ENCODE peak calls at places on chromosome 15, in four cellular contexts. N is transverse colon, J is SK-N-SH, M is HepG2. W is an unnamed sample.

GRCh38 chr15:27686376-27686775 is 412.7 kb downstream of the OCA2 start:
- DNase-seq in N (no peak), J (no peak), M (no peak), W (no peak)

GRCh38 chr15:84702961-84703482 is 12.9 kb downstream of the SEC11A start:
- DNase-seq in N (peak), J (no peak), M (no peak), W (no peak)

GRCh38 chr15:70065006-70065722 is 32.6 kb downstream of the TLE3 start:
- DNase-seq in N (peak), J (no peak), M (no peak), W (peak)

GRCh38 chr15:58313304-58313703 is 118.5 kb upstream of the LIPC start:
- DNase-seq in N (no peak), J (no peak), M (no peak), W (no peak)

GRCh38 chr15:101025896-101026631 is 106.9 kb downstream of the LRRK1 start:
- DNase-seq in N (peak), J (no peak), M (no peak), W (no peak)

GRCh38 chr15:38076806-38077205 is 142.4 kb downstream of the TMCO5A start:
- DNase-seq in N (no peak), J (no peak), M (no peak), W (no peak)

GRCh38 chr15:73244333-73244732 is 124.4 kb downstream of the HCN4 start:
- DNase-seq in N (no peak), J (peak), M (peak), W (no peak)

GRCh38 chr15:38042707-38043445 is 108.4 kb downstream of the TMCO5A start:
- DNase-seq in N (no peak), J (no peak), M (no peak), W (peak)

GRCh38 chr15:69468241-69469121 is 15.9 kb downstream of the RPLP1 start:
- DNase-seq in N (peak), J (peak), M (no peak), W (no peak)

GRCh38 chr15:97968380-97968779 is 7.9 kb downstream of the ARRDC4 start:
- DNase-seq in N (no peak), J (no peak), M (no peak), W (no peak)

GRCh38 chr15:83209333-83209732 is 1.7 kb upstream of the HDGFL3 start:
- DNase-seq in N (no peak), J (no peak), M (peak), W (no peak)

GRCh38 chr15:63752075-63752684 is 81.6 kb downstream of the HERC1 start:
- DNase-seq in N (peak), J (peak), M (peak), W (no peak)

GRCh38 chr15:86082619-86083377 is 3.1 kb downstream of the AGBL1 start:
- DNase-seq in N (no peak), J (peak), M (no peak), W (no peak)

GRCh38 chr15:47484119-47484518 is 233.2 kb upstream of the SEMA6D start:
- DNase-seq in N (no peak), J (no peak), M (no peak), W (no peak)

GRCh38 chr15:83905874-83906273 is 252.0 kb downstream of the ADAMTSL3 start:
- DNase-seq in N (no peak), J (no peak), M (no peak), W (no peak)

GRCh38 chr15:93239993-93240392 is 151.0 kb upstream of the RGMA start:
- DNase-seq in N (no peak), J (no peak), M (no peak), W (no peak)

GRCh38 chr15:48653913-48654630 is 8.6 kb upstream of the FBN1 start:
- DNase-seq in N (no peak), J (no peak), M (no peak), W (no peak)

GRCh38 chr15:83092309-83092976 is 15.0 kb upstream of the TM6SF1 start:
- DNase-seq in N (peak), J (no peak), M (no peak), W (peak)

GRCh38 chr15:85762756-85763127 is 32.0 kb downstream of the KLHL25 start:
- DNase-seq in N (no peak), J (no peak), M (no peak), W (no peak)

GRCh38 chr15:45431502-45431901 is 53.2 kb upstream of the GATM start:
- DNase-seq in N (peak), J (no peak), M (no peak), W (no peak)

GRCh38 chr15:51649659-51650521 is 27.3 kb upstream of the DMXL2 start:
- DNase-seq in N (peak), J (peak), M (peak), W (no peak)

GRCh38 chr15:58678683-58679082 is 70.8 kb downstream of the ADAM10 start:
- DNase-seq in N (no peak), J (no peak), M (no peak), W (no peak)

GRCh38 chr15:25171856-25172687 is 217.3 kb downstream of the SNRPN start:
- DNase-seq in N (no peak), J (no peak), M (no peak), W (no peak)

GRCh38 chr15:78968539-78969271 is 23.9 kb upstream of the CTSH start:
- DNase-seq in N (no peak), J (no peak), M (no peak), W (no peak)

GRCh38 chr15:59999558-60000112 is 4.5 kb upstream of the FOXB1 start:
- DNase-seq in N (no peak), J (peak), M (no peak), W (no peak)

GRCh38 chr15:52496776-52497470 is 31.8 kb downstream of the MYO5A start:
- DNase-seq in N (no peak), J (no peak), M (no peak), W (no peak)

GRCh38 chr15:50262533-50262932 is 3.0 kb downstream of the HDC start:
- DNase-seq in N (peak), J (no peak), M (no peak), W (no peak)

GRCh38 chr15:55221090-55222011 is 24.6 kb upstream of the RSL24D1 start:
- DNase-seq in N (no peak), J (no peak), M (peak), W (no peak)

GRCh38 chr15:44812029-44812517 is 75.7 kb downstream of the TRIM69 start:
- DNase-seq in N (peak), J (no peak), M (peak), W (no peak)

GRCh38 chr15:64536244-64536836 is 76.0 kb downstream of the ZNF609 start:
- DNase-seq in N (no peak), J (no peak), M (peak), W (no peak)

GRCh38 chr15:64426845-64427465 is 33.4 kb upstream of the ZNF609 start:
- DNase-seq in N (no peak), J (no peak), M (peak), W (no peak)

GRCh38 chr15:85646538-85647091 is 148.1 kb downstream of the KLHL25 start:
- DNase-seq in N (no peak), J (peak), M (no peak), W (no peak)

GRCh38 chr15:78866824-78867223 is 5.9 kb upstream of the MORF4L1 start:
- DNase-seq in N (no peak), J (no peak), M (no peak), W (no peak)

GRCh38 chr15:101201411-101202174 is 50.3 kb downstream of the CHSY1 start:
- DNase-seq in N (peak), J (peak), M (no peak), W (peak)

GRCh38 chr15:23436421-23436820 is 10.6 kb downstream of the GOLGA6L2 start:
- DNase-seq in N (no peak), J (no peak), M (no peak), W (no peak)

GRCh38 chr15:26439681-26440080 is 333.2 kb downstream of the GABRB3 start:
- DNase-seq in N (no peak), J (no peak), M (no peak), W (no peak)

GRCh38 chr15:78312956-78313355 is 13.5 kb upstream of the SKIC8 start:
- DNase-seq in N (no peak), J (no peak), M (no peak), W (no peak)

GRCh38 chr15:71072423-71072822 is 42.8 kb upstream of the THSD4 start:
- DNase-seq in N (no peak), J (no peak), M (no peak), W (no peak)
- TF ChIP-seq POLR2AphosphoS5 in N (no peak), J (no peak), M (no peak), W (no peak)

DNA sequence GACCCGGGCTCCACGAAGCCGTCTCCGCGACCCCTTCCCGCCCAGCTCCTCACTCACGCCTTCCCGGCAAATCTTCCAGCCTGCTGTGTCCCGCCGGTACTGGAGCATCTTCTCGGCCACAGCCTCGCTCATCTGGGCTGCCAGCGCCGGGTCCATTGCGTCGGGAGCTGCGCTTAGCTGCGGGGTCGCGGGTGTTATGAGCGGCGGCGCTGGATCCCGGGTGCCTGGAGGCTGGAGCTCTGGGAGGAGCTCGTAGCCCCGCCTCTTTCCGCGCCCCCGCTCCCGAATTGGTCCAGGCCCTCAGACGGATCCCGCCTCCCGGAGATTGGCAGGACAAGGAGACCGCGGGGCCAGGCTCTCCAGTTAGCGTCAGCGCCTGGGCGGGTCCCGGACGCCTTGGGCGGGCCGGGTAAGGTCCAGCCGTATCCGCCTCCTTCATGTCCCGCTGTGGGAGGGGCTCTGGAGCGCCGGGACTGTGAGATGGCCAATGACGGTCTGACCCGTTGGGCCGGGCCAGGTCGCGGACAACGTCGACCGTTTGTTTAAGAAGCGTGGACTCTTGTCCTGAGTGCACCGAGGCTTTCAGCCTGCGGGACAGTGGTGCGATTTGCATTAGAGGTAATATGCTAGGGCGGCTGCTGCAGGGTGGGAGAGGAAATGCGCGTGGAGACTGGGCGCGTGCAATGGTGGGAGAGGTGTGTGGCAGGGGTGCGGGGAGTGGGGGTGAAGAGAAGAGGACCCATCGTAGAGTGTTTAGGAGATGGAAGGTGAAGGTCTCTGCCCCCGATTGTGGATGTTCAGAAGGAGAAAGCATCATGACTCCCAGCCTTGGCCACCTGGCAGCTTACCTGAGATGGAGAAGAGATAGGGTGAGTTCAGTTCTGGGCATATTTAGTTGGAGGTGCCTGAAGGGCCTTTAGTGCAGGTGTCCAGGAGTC is at the start of gene STARD5:
- DNase-seq in N (peak), J (peak), M (peak), W (peak)
- TF ChIP-seq EP300 in N (no peak), J (no peak), M (no peak), W (no peak)

GRCh38 chr15:76117181-76117580 is 57.4 kb downstream of the TMEM266 start:
- DNase-seq in N (no peak), J (no peak), M (no peak), W (no peak)

GRCh38 chr15:76114561-76114960 is 54.8 kb downstream of the TMEM266 start:
- DNase-seq in N (no peak), J (no peak), M (no peak), W (no peak)

GRCh38 chr15:76123031-76123430 is 63.2 kb downstream of the TMEM266 start:
- DNase-seq in N (no peak), J (no peak), M (no peak), W (no peak)

GRCh38 chr15:76116138-76116885 is 56.5 kb downstream of the TMEM266 start:
- DNase-seq in N (no peak), J (no peak), M (no peak), W (no peak)

DNA sequence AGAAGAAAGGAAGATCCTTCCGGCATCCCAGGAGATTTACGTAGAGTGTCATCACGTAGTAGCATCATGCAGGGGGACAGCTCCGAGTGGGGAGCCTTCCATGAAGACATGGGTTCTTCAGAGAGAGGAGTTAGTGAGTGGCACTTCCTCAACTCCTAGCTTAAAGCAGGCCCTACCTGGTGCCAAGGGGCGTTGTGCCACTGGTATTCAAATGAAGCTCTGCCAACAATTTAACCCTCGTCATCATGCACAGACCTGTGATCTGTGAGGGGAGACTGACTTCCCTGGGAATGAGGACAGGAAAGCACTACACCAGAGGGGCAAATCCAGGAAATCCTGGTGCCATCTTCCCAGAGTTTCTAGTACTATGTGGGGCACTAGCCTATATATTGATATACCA is 59.0 kb downstream of the TMEM266 start:
- DNase-seq in N (no peak), J (no peak), M (no peak), W (no peak)
- TF ChIP-seq CTCF in N (no peak), J (no peak), M (no peak), W (no peak)

GRCh38 chr15:35304389-35304788 is 219.3 kb upstream of the NANOGP8 start:
- DNase-seq in N (no peak), J (no peak), M (no peak), W (no peak)
- TF ChIP-seq POLR2AphosphoS5 in N (no peak), J (peak), M (no peak), W (no peak)

W was measured in upper lobe of left lung.